ENCODE peak calls at places on chromosomes 11 and 22, in eight cellular contexts. A, O, F, U, C, V, N and W are unnamed samples.
A peak's percentile ranks its signal among the peaks of the same experiment; 100 is the strongest.

GRCh38 chr11:37110383-37110782 is 512.3 kb upstream of the RAG2 start:
- DNase-seq in C (no peak), N (no peak), O (no peak), U (no peak), V (no peak), F (no peak), A (no peak), W (no peak)

GRCh38 chr11:58829736-58830135 is 14.8 kb downstream of the GLYATL2 start:
- DNase-seq in U (no peak), N (no peak), C (no peak), V (no peak), O (no peak), A (no peak), F (no peak), W (no peak)

GRCh38 chr22:25067851-25068421 is 115.4 kb downstream of the KIAA1671 start:
- DNase-seq in N (peak; percentile 73), V (no peak), O (no peak), F (peak; percentile 86), U (peak; percentile 85), C (no peak), A (no peak), W (no peak)

GRCh38 chr11:59551651-59552521 is 40.5 kb downstream of the OR4D9 start:
- DNase-seq in U (peak; percentile 62), V (no peak), F (peak; percentile 21), C (no peak), A (no peak), N (no peak), O (no peak), W (peak; percentile 55)

GRCh38 chr11:95576149-95576851 is 213.3 kb downstream of the FAM76B start:
- DNase-seq in N (no peak), V (no peak), F (no peak), U (no peak), A (no peak), O (no peak), C (no peak), W (no peak)

GRCh38 chr22:50684501-50684900 is 11.9 kb downstream of the SHANK3 start:
- DNase-seq in O (no peak), F (peak; percentile 11), C (no peak), U (no peak), A (no peak), V (no peak), N (no peak), W (no peak)

GRCh38 chr11:120589376-120589775 is 77.8 kb downstream of the GRIK4 start:
- DNase-seq in U (no peak), N (no peak), F (no peak), C (no peak), A (no peak), V (no peak), O (peak; percentile 34), W (no peak)

GRCh38 chr11:24559315-24559714 is 62.5 kb downstream of the LUZP2 start:
- DNase-seq in C (no peak), V (no peak), O (no peak), A (no peak), N (no peak), F (no peak), U (no peak), W (no peak)

GRCh38 chr11:72321381-72321996 is 77.5 kb upstream of the PHOX2A start:
- DNase-seq in N (no peak), C (no peak), F (peak; percentile 78), U (peak; percentile 29), A (no peak), O (no peak), V (no peak), W (no peak)

GRCh38 chr11:46725338-46726205 is 6.6 kb downstream of the F2 start:
- DNase-seq in V (no peak), U (no peak), C (no peak), A (no peak), N (no peak), O (no peak), F (no peak), W (no peak)

GRCh38 chr22:39479254-39479653 is 22.4 kb downstream of the MGAT3 start:
- DNase-seq in A (no peak), O (no peak), F (no peak), U (no peak), N (no peak), V (no peak), C (no peak), W (no peak)

GRCh38 chr11:133408936-133409335 is 123.4 kb downstream of the OPCML start:
- DNase-seq in U (no peak), C (no peak), O (no peak), V (no peak), N (no peak), A (no peak), F (no peak), W (no peak)

GRCh38 chr11:34204396-34205279 is 99.2 kb downstream of the NAT10 start:
- DNase-seq in N (no peak), U (no peak), F (no peak), C (peak; percentile 93), A (no peak), O (no peak), V (no peak), W (peak; percentile 79)

GRCh38 chr11:33976351-33977199 is 75.0 kb upstream of the CAPRIN1 start:
- DNase-seq in N (no peak), A (no peak), V (no peak), C (no peak), F (no peak), U (no peak), O (no peak), W (no peak)

GRCh38 chr11:46200537-46201281 is 76.8 kb upstream of the CREB3L1 start:
- DNase-seq in U (no peak), C (no peak), O (no peak), V (no peak), F (no peak), A (no peak), N (no peak), W (no peak)

GRCh38 chr11:2667940-2668339 is 31.9 kb downstream of the KCNQ1OT1 start:
- DNase-seq in C (no peak), O (no peak), N (no peak), V (no peak), F (no peak), A (no peak), U (no peak), W (no peak)

GRCh38 chr22:36432592-36433317 is 45.0 kb upstream of the MYH9 start:
- DNase-seq in V (no peak), N (no peak), O (no peak), C (no peak), U (peak; percentile 95), F (no peak), A (no peak), W (no peak)

GRCh38 chr11:61611309-61611708 is 30.4 kb upstream of the SYT7 start:
- DNase-seq in F (no peak), N (no peak), V (no peak), U (no peak), C (no peak), A (no peak), O (no peak), W (no peak)

GRCh38 chr22:46726066-46726985 is 11.7 kb downstream of the CERK start:
- DNase-seq in U (no peak), F (peak; percentile 76), O (no peak), V (no peak), N (no peak), A (no peak), C (no peak), W (no peak)

GRCh38 chr22:46721716-46722115 is 16.3 kb downstream of the CERK start:
- DNase-seq in F (no peak), A (no peak), N (no peak), O (no peak), V (no peak), U (no peak), C (no peak), W (no peak)

GRCh38 chr22:46725096-46725495 is 13.0 kb downstream of the CERK start:
- DNase-seq in C (no peak), F (no peak), N (no peak), A (no peak), O (no peak), U (no peak), V (no peak), W (no peak)

GRCh38 chr22:46726986-46727317 is 11.1 kb downstream of the CERK start:
- DNase-seq in U (no peak), O (no peak), F (no peak), A (no peak), C (no peak), N (no peak), V (no peak), W (no peak)

DNA sequence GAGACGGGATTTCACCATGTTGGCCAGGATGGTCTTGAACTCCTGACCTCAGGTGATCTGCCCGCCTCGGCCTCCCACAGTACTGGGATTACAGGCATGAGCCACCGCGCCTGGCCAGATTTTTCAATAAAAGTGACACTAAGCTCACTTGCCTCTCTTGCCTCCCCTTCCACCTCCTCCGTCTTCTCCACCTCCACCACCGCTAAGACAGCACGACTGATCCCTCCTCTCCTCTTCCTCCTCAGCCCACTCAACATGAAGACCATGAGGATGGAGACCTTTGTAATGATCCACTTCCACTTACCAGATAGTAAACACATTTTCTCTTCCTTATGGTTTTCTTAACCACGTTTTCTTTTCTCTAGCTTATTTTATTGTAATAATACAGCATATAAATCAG is 14.2 kb downstream of the CERK start:
- DNase-seq in A (no peak), O (no peak), U (no peak), C (no peak), V (no peak), N (no peak), F (no peak), W (no peak)
- H3K36me3 ChIP-seq in A (peaks cover 4% of the 10 kb centered on the region), O (no peaks in the 10 kb centered on the region), U (peaks cover 38% of the 10 kb centered on the region), C (no peaks in the 10 kb centered on the region), V (peaks cover 3% of the 10 kb centered on the region), N (no peaks in the 10 kb centered on the region), F (peaks cover 16% of the 10 kb centered on the region), W (peaks cover 4% of the 10 kb centered on the region)

GRCh38 chr11:82494988-82495432 is 238.7 kb downstream of the FAM181B start:
- DNase-seq in O (no peak), N (no peak), U (peak; percentile 47), V (no peak), A (no peak), F (peak; percentile 22), C (no peak), W (no peak)
- H3K27ac ChIP-seq in O (no peak overlapping the region), N (no peak overlapping the region), U (no peak overlapping the region), V (no peak overlapping the region), A (no peak overlapping the region), F (no peak overlapping the region), C (no peak overlapping the region), W (no peak overlapping the region)

DNA sequence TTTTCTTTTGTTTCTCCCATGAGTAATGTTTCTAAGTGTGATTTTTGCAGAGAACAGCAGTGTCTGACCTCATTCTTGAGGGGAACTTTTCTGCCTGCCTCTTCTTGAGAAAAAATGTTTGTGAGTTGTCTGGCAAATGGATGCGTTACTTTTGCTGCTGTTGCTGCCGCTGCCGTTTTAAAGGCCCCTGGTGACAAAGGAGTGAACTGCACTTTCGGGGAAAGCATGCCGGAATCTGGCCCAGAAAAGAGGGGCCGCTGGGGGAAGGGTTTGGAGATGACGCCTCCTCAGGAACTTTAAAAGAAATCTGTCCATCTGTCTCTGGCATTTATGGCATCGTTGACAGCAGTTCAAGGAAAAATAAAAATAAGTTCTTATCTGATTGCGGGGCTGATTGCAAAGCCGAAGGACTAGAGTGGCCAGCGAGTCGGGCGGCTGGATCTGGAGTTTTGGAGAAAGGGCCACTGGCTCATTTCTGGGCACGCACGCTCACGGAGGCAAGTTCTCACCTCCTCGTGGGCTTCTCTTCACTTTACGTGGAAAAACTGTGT is 16.5 kb downstream of the ZBTB16 start:
- DNase-seq in C (no peak), N (peak; percentile 76), A (no peak), F (peak; percentile 72), V (no peak), U (no peak), O (peak; percentile 66), W (peak; percentile 6)
- H3K36me3 ChIP-seq in C (no peaks in the 10 kb centered on the region), N (no peaks in the 10 kb centered on the region), A (no peaks in the 10 kb centered on the region), F (no peaks in the 10 kb centered on the region), V (no peaks in the 10 kb centered on the region), U (no peaks in the 10 kb centered on the region), O (no peaks in the 10 kb centered on the region), W (no peaks in the 10 kb centered on the region)

GRCh38 chr22:31343235-31344191 is 2.6 kb downstream of the PATZ1 start:
- DNase-seq in N (no peak), C (no peak), A (peak; percentile 12), V (no peak), F (peak; percentile 67), O (peak; percentile 69), U (peak; percentile 50), W (no peak)
- H3K27ac ChIP-seq in N (peak overlapping the region; percentile 42), C (peak overlapping the region; percentile 63), A (peak overlapping the region; percentile 34), V (peak overlapping the region; percentile 30), F (peak overlapping the region; percentile 60), O (peak overlapping the region; percentile 41), U (no peak overlapping the region), W (peak overlapping the region; percentile 80)